ENCODE peak calls at places on chromosomes 12 and 14, in nine cellular contexts. S is HCT116, B is lower lobe of right lung, C is GM12878, R is endodermal cell, V is heart right ventricle, H is bronchial epithelial cell, Q is ovary, F is body of pancreas. P is an unnamed sample. For H3K27me3, the result is how much of the 10 kb centered on the place peaks cover.

GRCh38 chr14:104431929-104432541 is 147.5 kb upstream of the C14orf180 start:
- DNase-seq in C (no peak), Q (no peak), H (no peak), F (no peak), S (no peak), R (peak), V (no peak), B (peak), P (no peak)

GRCh38 chr12:108801736-108802665 is 55.4 kb downstream of the SSH1 start:
- DNase-seq in B (no peak), F (no peak), S (no peak), H (no peak), R (peak), Q (peak), V (peak), C (no peak), P (peak)

GRCh38 chr12:66144796-66145754 is 14.5 kb upstream of the LLPH start:
- DNase-seq in V (peak), S (peak), F (peak), B (no peak), Q (no peak), H (peak), C (no peak), R (peak), P (peak)

GRCh38 chr12:88753074-88753473 is 172.8 kb upstream of the KITLG start:
- DNase-seq in C (no peak), Q (no peak), F (no peak), S (no peak), R (no peak), B (no peak), H (peak), V (no peak), P (no peak)

GRCh38 chr14:52400846-52401245 is 86.7 kb downstream of the PTGER2 start:
- DNase-seq in B (no peak), Q (no peak), F (no peak), H (no peak), R (no peak), C (peak), V (no peak), S (no peak), P (no peak)

GRCh38 chr14:54447231-54447692 is 6.1 kb upstream of the CNIH1 start:
- DNase-seq in C (no peak), S (no peak), V (no peak), R (no peak), B (peak), F (no peak), Q (no peak), H (peak), P (no peak)

GRCh38 chr12:12979731-12980259 is 20.3 kb downstream of the HEBP1 start:
- DNase-seq in S (no peak), C (no peak), F (no peak), H (peak), Q (no peak), V (peak), R (no peak), B (no peak), P (no peak)

GRCh38 chr12:91920276-91920675 is 225.4 kb downstream of the BTG1 start:
- DNase-seq in F (no peak), S (no peak), C (no peak), V (no peak), Q (no peak), R (no peak), H (peak), B (no peak), P (no peak)

GRCh38 chr12:50077099-50077498 is 8.0 kb upstream of the SMARCD1 start:
- DNase-seq in C (no peak), B (peak), R (no peak), H (no peak), V (no peak), F (no peak), S (no peak), Q (peak), P (no peak)

GRCh38 chr14:96363751-96364336 is 518 bp downstream of the GSKIP start:
- DNase-seq in C (no peak), S (no peak), H (peak), B (peak), V (peak), Q (peak), F (peak), R (peak), P (peak)

GRCh38 chr14:81172353-81172752 is 48.4 kb downstream of the GTF2A1 start:
- DNase-seq in B (no peak), Q (no peak), C (no peak), F (no peak), H (no peak), R (no peak), V (no peak), S (no peak), P (no peak)

GRCh38 chr14:56322531-56322930 is 204.3 kb downstream of the PELI2 start:
- DNase-seq in F (no peak), R (no peak), Q (no peak), S (no peak), C (no peak), V (no peak), H (no peak), B (no peak), P (no peak)

GRCh38 chr12:45613855-45614254 is 115.7 kb upstream of the ARID2 start:
- DNase-seq in R (no peak), H (no peak), C (no peak), S (no peak), V (no peak), Q (no peak), B (no peak), F (no peak), P (no peak)

GRCh38 chr12:101581190-101581589 is 13.6 kb upstream of the MYBPC1 start:
- DNase-seq in V (no peak), R (peak), F (no peak), S (no peak), B (no peak), C (no peak), Q (no peak), H (no peak), P (no peak)

GRCh38 chr12:31868980-31869379 is 90.2 kb upstream of the RESF1 start:
- DNase-seq in C (no peak), S (no peak), V (peak), F (peak), R (no peak), H (peak), B (no peak), Q (peak), P (peak)

GRCh38 chr12:130280226-130280625 is 57.5 kb upstream of the PIWIL1 start:
- DNase-seq in F (no peak), V (no peak), C (no peak), Q (no peak), H (peak), B (no peak), R (no peak), S (no peak), P (no peak)

GRCh38 chr14:35336171-35337073 is 44.2 kb downstream of the PSMA6 start:
- DNase-seq in F (peak), H (peak), C (no peak), B (peak), S (no peak), R (peak), Q (peak), V (peak), P (peak)

GRCh38 chr12:15322164-15323054 is at the start of gene PTPRO:
- DNase-seq in B (no peak), Q (no peak), H (no peak), R (peak), F (peak), S (no peak), V (no peak), C (no peak), P (no peak)

GRCh38 chr14:67133595-67134441 is 55.4 kb upstream of the GARIN2 start:
- DNase-seq in V (no peak), B (no peak), S (no peak), F (no peak), Q (no peak), H (no peak), R (no peak), C (no peak), P (no peak)

GRCh38 chr14:67580336-67581230 is 19.5 kb downstream of the PIGH start:
- DNase-seq in F (no peak), Q (no peak), H (no peak), R (peak), V (no peak), C (no peak), B (peak), S (no peak), P (no peak)

GRCh38 chr14:59511916-59512530 is 27.7 kb downstream of the JKAMP start:
- DNase-seq in B (no peak), H (peak), V (no peak), C (no peak), F (no peak), S (no peak), Q (no peak), R (peak), P (peak)

GRCh38 chr12:82896979-82897378 is 210.3 kb downstream of the TMTC2 start:
- DNase-seq in B (no peak), Q (no peak), C (no peak), H (peak), V (no peak), S (peak), R (no peak), F (peak), P (peak)

GRCh38 chr12:27332407-27333310 is at the start of gene BMAL2:
- DNase-seq in V (peak), C (no peak), Q (peak), F (peak), S (no peak), R (peak), B (peak), H (peak), P (peak)

GRCh38 chr12:50725011-50725899 is 38.6 kb upstream of the ATF1 start:
- DNase-seq in B (no peak), R (no peak), H (no peak), C (no peak), S (no peak), Q (no peak), F (peak), V (no peak), P (no peak)

GRCh38 chr14:32366995-32367394 is 37.9 kb downstream of the AKAP6 start:
- DNase-seq in B (no peak), R (no peak), C (no peak), S (no peak), Q (no peak), F (no peak), V (peak), H (no peak), P (no peak)

GRCh38 chr12:89663577-89664357 is 44.9 kb downstream of the ATP2B1 start:
- DNase-seq in R (no peak), F (no peak), Q (no peak), S (no peak), H (peak), V (no peak), C (peak), B (no peak), P (no peak)

GRCh38 chr12:253116-253831 is 9.4 kb downstream of the SLC6A13 start:
- DNase-seq in Q (no peak), F (no peak), H (no peak), B (no peak), V (no peak), R (peak), S (no peak), C (no peak), P (no peak)

GRCh38 chr12:256225-256624 is 6.4 kb downstream of the SLC6A13 start:
- DNase-seq in V (no peak), F (no peak), H (no peak), B (no peak), C (no peak), Q (no peak), S (no peak), R (no peak), P (no peak)

GRCh38 chr12:252634-253033 is 10.0 kb downstream of the SLC6A13 start:
- DNase-seq in H (no peak), C (no peak), S (no peak), Q (no peak), R (peak), F (no peak), B (no peak), V (no peak), P (peak)

GRCh38 chr12:254912-255311 is 7.7 kb downstream of the SLC6A13 start:
- DNase-seq in S (no peak), R (no peak), F (no peak), V (no peak), H (no peak), Q (no peak), C (no peak), B (no peak), P (no peak)

DNA sequence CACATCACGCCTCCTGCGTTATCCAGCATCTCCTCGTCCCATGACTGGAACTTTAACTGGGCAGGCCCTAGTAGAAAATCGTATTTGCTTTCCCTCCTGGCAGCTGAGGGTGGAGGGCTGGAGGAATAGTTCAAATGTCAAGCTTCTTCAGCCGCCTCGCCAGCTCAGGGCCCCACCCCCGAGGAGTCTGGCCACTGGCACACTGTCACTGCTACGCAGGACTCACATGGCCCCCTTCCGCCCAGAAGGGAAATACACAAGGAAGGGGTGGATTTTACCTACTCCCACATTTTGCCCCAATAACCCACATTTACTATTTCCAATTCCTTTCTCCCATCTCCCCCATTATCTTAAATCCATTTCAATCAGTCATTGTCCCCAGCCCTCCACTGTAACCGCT is 8.6 kb downstream of the SLC6A13 start:
- DNase-seq in S (no peak), Q (no peak), F (no peak), C (no peak), R (peak), H (no peak), V (no peak), B (no peak), P (no peak)
- H3K27me3 ChIP-seq in S (under half), Q (under half), F (under half), C (under half), R (under half), H (under half), V (under half), B (under half), P (under half)

GRCh38 chr14:63543000-63543825 is at the start of gene PPP2R5E:
- DNase-seq in F (peak), R (peak), H (peak), V (peak), B (peak), Q (peak), S (peak), C (peak), P (peak)
- TF ChIP-seq CTCF in F (no peak), R (no peak), H (no peak), V (no peak), B (no peak), Q (no peak), S (no peak), C (no peak), P (no peak)

DNA sequence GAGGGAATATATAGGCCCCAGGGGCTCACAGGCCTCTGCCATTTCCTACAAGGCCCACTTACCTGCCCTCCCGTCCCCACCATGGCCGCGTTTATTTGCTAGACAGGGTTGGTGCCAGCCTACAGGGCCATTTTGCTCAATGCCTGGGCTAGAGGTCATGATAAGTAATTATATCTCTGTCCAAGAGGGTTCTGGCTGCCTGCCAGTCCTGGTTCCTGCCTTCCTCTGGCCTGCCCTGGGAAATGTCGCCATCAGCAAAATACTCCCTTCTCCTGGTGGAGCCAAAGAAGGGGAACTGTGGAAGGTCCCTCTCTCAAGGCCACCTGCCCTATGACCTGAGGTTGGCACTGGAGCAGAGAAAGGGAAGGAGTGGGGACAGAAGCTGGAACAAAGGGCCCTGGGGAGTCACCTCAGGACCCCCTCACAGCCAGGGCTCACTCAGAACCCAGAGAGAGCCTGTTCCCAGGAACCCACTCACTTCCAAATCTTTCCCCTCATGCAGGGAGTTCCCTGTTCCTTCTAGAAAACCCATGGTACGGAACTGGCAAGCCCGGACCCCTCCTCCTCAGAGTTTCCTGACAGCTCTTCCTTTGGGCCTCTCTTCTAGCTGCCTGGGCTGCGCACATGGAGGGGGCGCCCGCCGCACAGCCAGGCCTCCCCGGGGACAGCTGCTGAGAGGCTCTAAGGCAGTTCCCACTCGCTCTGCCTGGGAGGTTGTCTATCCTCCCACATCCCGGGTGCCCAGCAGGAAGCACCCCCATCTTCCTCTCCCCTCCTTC is 280.5 kb downstream of the DPF3 start:
- DNase-seq in B (no peak), V (peak), S (no peak), C (no peak), R (peak), F (peak), H (peak), Q (peak), P (peak)
- H3K27me3 ChIP-seq in B (under half), V (under half), S (under half), C (under half), R (under half), F (under half), H (under half), Q (under half), P (under half)

GRCh38 chr12:112938751-112939150 is 477 bp downstream of the OAS3 start:
- DNase-seq in F (no peak), C (no peak), B (no peak), Q (no peak), H (no peak), V (no peak), R (no peak), S (no peak), P (no peak)

GRCh38 chr12:112939761-112940357 is 1.6 kb downstream of the OAS3 start:
- DNase-seq in R (no peak), V (no peak), F (no peak), B (no peak), S (no peak), Q (no peak), C (peak), H (no peak), P (no peak)

GRCh38 chr12:112936264-112936663 is 2.0 kb upstream of the OAS3 start:
- DNase-seq in C (no peak), R (no peak), B (no peak), H (peak), S (no peak), Q (no peak), F (no peak), V (no peak), P (no peak)

GRCh38 chr12:112937741-112938719 is at the start of gene OAS3:
- DNase-seq in B (peak), R (peak), Q (peak), C (peak), F (peak), H (peak), S (peak), V (peak), P (peak)

GRCh38 chr12:112936927-112937326 is 1.3 kb upstream of the OAS3 start:
- DNase-seq in V (no peak), B (no peak), F (no peak), R (no peak), C (no peak), S (no peak), Q (no peak), H (peak), P (no peak)
- TF ChIP-seq CTCF in V (no peak), B (no peak), F (no peak), R (no peak), C (no peak), S (no peak), Q (no peak), H (no peak), P (no peak)

DNA sequence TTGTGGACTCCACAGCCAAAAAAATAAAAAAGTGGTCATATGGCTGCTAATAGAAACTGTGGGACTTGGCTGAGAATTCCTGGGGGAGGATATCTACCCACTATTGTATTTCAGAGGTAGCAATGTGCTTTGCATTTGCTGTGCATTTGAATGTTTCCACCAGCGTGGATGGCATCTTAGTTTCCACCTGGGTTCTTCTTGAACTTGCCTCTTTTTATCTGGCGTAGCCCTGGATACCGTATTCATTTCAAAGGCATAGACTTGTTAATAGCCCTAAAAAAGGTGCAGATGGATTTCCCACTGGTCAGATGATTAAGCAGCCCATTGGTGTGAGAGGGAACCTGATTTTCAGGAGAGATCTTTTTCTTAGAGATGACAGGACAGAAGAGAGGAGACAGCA is 1.9 kb upstream of the MYF5 start:
- DNase-seq in C (no peak), R (peak), Q (no peak), B (no peak), V (no peak), H (no peak), S (no peak), F (no peak), P (no peak)
- H3K27me3 ChIP-seq in C (under half), R (under half), Q (under half), B (under half), V (under half), H (under half), S (under half), F (under half), P (under half)

GRCh38 chr14:91399868-91400640 is 17.6 kb downstream of the CCDC88C start:
- DNase-seq in V (no peak), B (no peak), H (no peak), C (no peak), R (peak), F (peak), Q (no peak), S (no peak), P (no peak)
- TF ChIP-seq CTCF in V (no peak), B (no peak), H (no peak), C (no peak), R (no peak), F (no peak), Q (no peak), S (no peak), P (no peak)

GRCh38 chr12:51953011-51953568 is 1.6 kb downstream of the ACVR1B start:
- DNase-seq in H (no peak), R (peak), V (no peak), Q (no peak), C (no peak), S (no peak), B (no peak), F (no peak), P (no peak)
- H3K27me3 ChIP-seq in H (under half), R (under half), V (under half), Q (under half), C (under half), S (under half), B (under half), F (under half), P (under half)

DNA sequence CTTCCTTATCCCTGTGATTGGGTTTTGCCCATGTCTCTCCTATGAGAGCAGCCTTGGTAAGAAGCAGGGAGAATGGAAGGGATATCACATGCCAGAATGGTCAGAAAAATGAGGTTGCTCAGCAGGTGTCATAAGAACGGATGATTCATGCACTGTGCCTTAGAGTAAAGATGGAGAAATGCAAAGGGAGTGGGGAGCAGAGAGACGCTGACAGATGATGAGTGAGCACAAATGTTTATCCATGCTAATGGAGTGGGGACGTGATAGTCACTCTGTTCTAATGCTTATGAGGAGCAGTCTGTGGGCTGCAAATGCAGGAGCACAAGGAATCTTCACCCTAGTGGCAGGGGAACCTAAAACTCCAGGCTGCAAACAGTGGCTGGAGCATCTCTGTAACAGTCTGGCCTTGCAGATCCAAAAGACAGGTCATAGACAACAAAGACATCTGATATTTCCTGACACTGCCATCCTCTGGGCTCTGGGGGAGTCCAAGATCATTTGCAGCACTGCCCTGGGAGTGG is 243.2 kb downstream of the CACNA1C start:
- DNase-seq in B (no peak), C (no peak), F (no peak), R (peak), V (no peak), H (peak), Q (no peak), S (no peak), P (no peak)
- TF ChIP-seq CTCF in B (no peak), C (no peak), F (no peak), R (no peak), V (no peak), H (no peak), Q (no peak), S (no peak), P (no peak)

P was measured in thyroid gland.